ENCODE peak calls at places on chromosomes 3 and 15, in seven cellular contexts. One of them, this sample, is unnamed.

GRCh38 chr3:59968510-59968909 is 918.7 kb upstream of the CFAP20DC start:
- DNase-seq in HepG2: no peak
- DNase-seq in A549: no peak
- DNase-seq in IMR-90: no peak
- DNase-seq in K562: no peak
- DNase-seq in GM12878: no peak
- DNase-seq in H1: no peak
- DNase-seq in this sample: no peak

GRCh38 chr3:123535580-123535979 is 49.3 kb downstream of the HACD2 start:
- DNase-seq in HepG2: no peak
- DNase-seq in A549: no peak
- DNase-seq in IMR-90: peak; percentile 75
- DNase-seq in K562: no peak
- DNase-seq in GM12878: no peak
- DNase-seq in H1: no peak
- DNase-seq in this sample: no peak

GRCh38 chr3:120569224-120569915 is 26.8 kb upstream of the NDUFB4 start:
- DNase-seq in HepG2: no peak
- DNase-seq in A549: no peak
- DNase-seq in IMR-90: peak; percentile 32
- DNase-seq in K562: no peak
- DNase-seq in GM12878: no peak
- DNase-seq in H1: no peak
- DNase-seq in this sample: no peak

GRCh38 chr15:27694506-27695077 is 404.5 kb downstream of the OCA2 start:
- DNase-seq in HepG2: peak; percentile 9
- DNase-seq in A549: no peak
- DNase-seq in IMR-90: no peak
- DNase-seq in K562: no peak
- DNase-seq in GM12878: no peak
- DNase-seq in H1: no peak
- DNase-seq in this sample: no peak

GRCh38 chr3:36891651-36892268 is 53.1 kb downstream of the TRANK1 start:
- DNase-seq in HepG2: no peak
- DNase-seq in A549: no peak
- DNase-seq in IMR-90: no peak
- DNase-seq in K562: no peak
- DNase-seq in GM12878: peak; percentile 70
- DNase-seq in H1: no peak
- DNase-seq in this sample: no peak

GRCh38 chr15:98786706-98787105 is 138.4 kb downstream of the IGF1R start:
- DNase-seq in HepG2: no peak
- DNase-seq in A549: no peak
- DNase-seq in IMR-90: no peak
- DNase-seq in K562: no peak
- DNase-seq in GM12878: no peak
- DNase-seq in H1: no peak
- DNase-seq in this sample: no peak

GRCh38 chr3:37291275-37291700 is 116.9 kb upstream of the LRRFIP2 start:
- DNase-seq in HepG2: no peak
- DNase-seq in A549: peak; percentile 57
- DNase-seq in IMR-90: peak; percentile 88
- DNase-seq in K562: peak; percentile 88
- DNase-seq in GM12878: no peak
- DNase-seq in H1: no peak
- DNase-seq in this sample: no peak

GRCh38 chr3:125186261-125186770 is 26.2 kb downstream of the SLC12A8 start:
- DNase-seq in HepG2: no peak
- DNase-seq in A549: no peak
- DNase-seq in IMR-90: peak; percentile 71
- DNase-seq in K562: peak; percentile 34
- DNase-seq in GM12878: no peak
- DNase-seq in H1: no peak
- DNase-seq in this sample: no peak

GRCh38 chr15:74422370-74422722 is 11.4 kb downstream of the SEMA7A start:
- DNase-seq in HepG2: no peak
- DNase-seq in A549: no peak
- DNase-seq in IMR-90: no peak
- DNase-seq in K562: no peak
- DNase-seq in GM12878: no peak
- DNase-seq in H1: no peak
- DNase-seq in this sample: no peak

GRCh38 chr3:36457667-36458066 is 77.4 kb downstream of the STAC start:
- DNase-seq in HepG2: no peak
- DNase-seq in A549: no peak
- DNase-seq in IMR-90: no peak
- DNase-seq in K562: no peak
- DNase-seq in GM12878: no peak
- DNase-seq in H1: no peak
- DNase-seq in this sample: no peak

GRCh38 chr15:40925863-40926658 is 3.1 kb upstream of the DLL4 start:
- DNase-seq in HepG2: no peak
- DNase-seq in A549: no peak
- DNase-seq in IMR-90: no peak
- DNase-seq in K562: peak; percentile 28
- DNase-seq in GM12878: no peak
- DNase-seq in H1: no peak
- DNase-seq in this sample: no peak

GRCh38 chr15:85044251-85044853 is 62.7 kb downstream of the PDE8A start:
- DNase-seq in HepG2: peak; percentile 63
- DNase-seq in A549: peak; percentile 89
- DNase-seq in IMR-90: peak; percentile 80
- DNase-seq in K562: peak; percentile 72
- DNase-seq in GM12878: peak; percentile 44
- DNase-seq in H1: no peak
- DNase-seq in this sample: peak; percentile 28

GRCh38 chr15:89885611-89886010 is 8.2 kb downstream of the AP3S2 start:
- DNase-seq in HepG2: no peak
- DNase-seq in A549: no peak
- DNase-seq in IMR-90: no peak
- DNase-seq in K562: no peak
- DNase-seq in GM12878: no peak
- DNase-seq in H1: no peak
- DNase-seq in this sample: no peak

GRCh38 chr3:13782501-13782900 is 97.4 kb downstream of the WNT7A start:
- DNase-seq in HepG2: no peak
- DNase-seq in A549: no peak
- DNase-seq in IMR-90: no peak
- DNase-seq in K562: no peak
- DNase-seq in GM12878: no peak
- DNase-seq in H1: no peak
- DNase-seq in this sample: no peak

DNA sequence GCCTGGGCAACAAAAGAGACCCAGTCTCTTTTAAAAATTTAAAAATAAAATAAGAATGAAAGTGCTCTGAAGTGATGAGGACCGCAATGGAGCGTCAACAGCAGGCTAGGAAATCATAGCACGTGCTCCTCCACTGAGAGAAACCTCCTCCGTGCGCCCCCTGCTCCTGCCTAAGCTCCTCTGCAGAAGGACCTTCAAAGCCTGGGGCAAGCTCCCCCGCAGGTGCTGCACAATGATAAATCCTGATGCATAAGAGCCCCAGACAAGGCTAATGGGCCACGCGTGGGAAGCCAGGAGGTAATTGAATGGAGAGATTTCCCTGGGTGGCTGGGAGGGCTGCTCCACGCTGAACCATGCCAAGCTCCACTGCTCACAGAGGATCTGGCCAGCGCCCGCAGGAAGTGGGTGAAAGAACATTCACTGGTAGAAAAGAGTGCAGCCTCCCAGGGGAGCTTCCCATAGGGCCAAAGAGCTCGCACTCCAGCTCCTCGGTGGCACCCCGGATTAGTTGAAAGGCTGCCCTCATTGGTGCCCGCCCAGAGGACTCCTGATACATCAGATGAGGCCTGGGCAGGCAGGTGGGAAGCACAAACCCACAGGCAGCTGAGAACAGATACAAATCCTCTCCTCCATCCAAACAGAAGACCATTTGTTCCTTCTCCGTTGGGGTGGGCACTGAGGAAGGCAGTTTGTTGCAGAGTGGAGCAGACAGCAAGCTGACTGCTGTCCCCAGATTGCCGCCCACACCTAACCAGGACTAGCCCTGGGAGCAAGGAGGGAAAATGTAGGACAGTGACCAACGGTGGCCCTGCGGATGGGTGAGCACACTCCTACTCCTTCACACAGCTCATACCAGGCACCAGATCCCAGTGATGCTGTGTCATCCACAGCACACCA is 52.5 kb downstream of the CPN2 start:
- DNase-seq in HepG2: no peak
- DNase-seq in A549: no peak
- DNase-seq in IMR-90: no peak
- DNase-seq in K562: peak; percentile 27
- DNase-seq in GM12878: no peak
- DNase-seq in H1: no peak
- DNase-seq in this sample: no peak
- TF ChIP-seq CEBPB in HepG2: no peak
- TF ChIP-seq CEBPB in A549: no peak
- TF ChIP-seq CEBPB in IMR-90: no peak
- TF ChIP-seq CEBPB in K562: no peak
- TF ChIP-seq CEBPB in GM12878: no peak
- TF ChIP-seq CEBPB in H1: no peak
- TF ChIP-seq CEBPB in this sample: no peak

GRCh38 chr3:164526250-164526649 is 552.0 kb downstream of the SI start:
- DNase-seq in HepG2: no peak
- DNase-seq in A549: no peak
- DNase-seq in IMR-90: no peak
- DNase-seq in K562: no peak
- DNase-seq in GM12878: no peak
- DNase-seq in H1: no peak
- DNase-seq in this sample: no peak
- TF ChIP-seq CEBPB in HepG2: no peak
- TF ChIP-seq CEBPB in A549: no peak
- TF ChIP-seq CEBPB in IMR-90: no peak
- TF ChIP-seq CEBPB in K562: no peak
- TF ChIP-seq CEBPB in GM12878: no peak
- TF ChIP-seq CEBPB in H1: no peak
- TF ChIP-seq CEBPB in this sample: no peak

GRCh38 chr3:152322756-152323155 is 54.0 kb downstream of the MBNL1 start:
- DNase-seq in HepG2: no peak
- DNase-seq in A549: no peak
- DNase-seq in IMR-90: no peak
- DNase-seq in K562: no peak
- DNase-seq in GM12878: peak; percentile 61
- DNase-seq in H1: no peak
- DNase-seq in this sample: no peak
- TF ChIP-seq CEBPB in HepG2: no peak
- TF ChIP-seq CEBPB in A549: no peak
- TF ChIP-seq CEBPB in IMR-90: no peak
- TF ChIP-seq CEBPB in K562: no peak
- TF ChIP-seq CEBPB in GM12878: no peak
- TF ChIP-seq CEBPB in H1: no peak
- TF ChIP-seq CEBPB in this sample: no peak

GRCh38 chr3:145182196-145182911 is 978.6 kb downstream of the PLOD2 start:
- DNase-seq in HepG2: no peak
- DNase-seq in A549: no peak
- DNase-seq in IMR-90: no peak
- DNase-seq in K562: no peak
- DNase-seq in GM12878: no peak
- DNase-seq in H1: no peak
- DNase-seq in this sample: no peak

GRCh38 chr3:145188079-145188785 is 972.8 kb downstream of the PLOD2 start:
- DNase-seq in HepG2: no peak
- DNase-seq in A549: no peak
- DNase-seq in IMR-90: no peak
- DNase-seq in K562: no peak
- DNase-seq in GM12878: no peak
- DNase-seq in H1: no peak
- DNase-seq in this sample: no peak

GRCh38 chr3:145183261-145183660 is 977.7 kb downstream of the PLOD2 start:
- DNase-seq in HepG2: no peak
- DNase-seq in A549: no peak
- DNase-seq in IMR-90: no peak
- DNase-seq in K562: no peak
- DNase-seq in GM12878: no peak
- DNase-seq in H1: no peak
- DNase-seq in this sample: no peak
- TF ChIP-seq CEBPB in HepG2: no peak
- TF ChIP-seq CEBPB in A549: no peak
- TF ChIP-seq CEBPB in IMR-90: no peak
- TF ChIP-seq CEBPB in K562: no peak
- TF ChIP-seq CEBPB in GM12878: no peak
- TF ChIP-seq CEBPB in H1: no peak
- TF ChIP-seq CEBPB in this sample: no peak

GRCh38 chr3:10580426-10580825 is 75.0 kb upstream of the ATP2B2 start:
- DNase-seq in HepG2: no peak
- DNase-seq in A549: no peak
- DNase-seq in IMR-90: no peak
- DNase-seq in K562: no peak
- DNase-seq in GM12878: no peak
- DNase-seq in H1: no peak
- DNase-seq in this sample: no peak
- TF ChIP-seq CEBPB in HepG2: no peak
- TF ChIP-seq CEBPB in A549: no peak
- TF ChIP-seq CEBPB in IMR-90: no peak
- TF ChIP-seq CEBPB in K562: no peak
- TF ChIP-seq CEBPB in GM12878: no peak
- TF ChIP-seq CEBPB in H1: no peak
- TF ChIP-seq CEBPB in this sample: no peak

DNA sequence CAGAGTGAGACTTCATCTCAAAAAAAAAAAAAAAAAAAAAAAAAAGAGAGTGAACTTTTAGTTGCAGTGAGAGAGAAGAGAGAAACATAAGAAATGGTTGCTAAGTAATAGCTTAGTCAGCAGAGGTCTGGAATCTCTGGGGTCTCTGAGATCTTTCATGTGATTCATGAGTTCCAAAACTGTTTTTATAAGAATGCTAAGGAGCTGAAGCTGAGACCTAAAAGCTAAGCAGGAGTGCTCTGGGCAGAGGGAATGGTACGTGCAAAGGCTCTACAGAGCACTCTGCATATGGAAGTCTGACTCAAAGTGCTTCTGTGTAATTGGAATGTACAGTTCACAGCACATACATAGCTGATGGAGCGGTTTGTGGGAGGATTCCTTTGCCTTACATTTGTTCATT is 66.2 kb upstream of the LRIG1 start:
- DNase-seq in HepG2: no peak
- DNase-seq in A549: no peak
- DNase-seq in IMR-90: peak; percentile 93
- DNase-seq in K562: no peak
- DNase-seq in GM12878: no peak
- DNase-seq in H1: no peak
- DNase-seq in this sample: no peak
- TF ChIP-seq CEBPB in HepG2: no peak
- TF ChIP-seq CEBPB in A549: no peak
- TF ChIP-seq CEBPB in IMR-90: no peak
- TF ChIP-seq CEBPB in K562: no peak
- TF ChIP-seq CEBPB in GM12878: no peak
- TF ChIP-seq CEBPB in H1: no peak
- TF ChIP-seq CEBPB in this sample: no peak